ENCODE peak calls at places on chromosome 14, in seven cellular contexts. One of them, this sample, is unnamed.

GRCh38 chr14:73823339-73823885 is 28.2 kb upstream of the PTGR2 start:
- DNase-seq in HFF-Myc: no peak
- DNase-seq in fibroblast of lung: no peak
- DNase-seq in HepG2: no peak
- DNase-seq in GM23338: no peak
- DNase-seq in IMR-90: no peak
- DNase-seq in Calu3: no peak
- DNase-seq in this sample: no peak

GRCh38 chr14:101843665-101844064 is 82.2 kb downstream of the PPP2R5C start:
- DNase-seq in HFF-Myc: no peak
- DNase-seq in fibroblast of lung: no peak
- DNase-seq in HepG2: no peak
- DNase-seq in GM23338: peak
- DNase-seq in IMR-90: no peak
- DNase-seq in Calu3: peak
- DNase-seq in this sample: no peak

GRCh38 chr14:91417983-91418386 is 365 bp upstream of the CCDC88C start:
- DNase-seq in HFF-Myc: no peak
- DNase-seq in fibroblast of lung: no peak
- DNase-seq in HepG2: peak
- DNase-seq in GM23338: peak
- DNase-seq in IMR-90: no peak
- DNase-seq in Calu3: peak
- DNase-seq in this sample: no peak

GRCh38 chr14:85437143-85437542 is 92.8 kb upstream of the FLRT2 start:
- DNase-seq in HFF-Myc: no peak
- DNase-seq in fibroblast of lung: peak
- DNase-seq in HepG2: peak
- DNase-seq in GM23338: no peak
- DNase-seq in IMR-90: peak
- DNase-seq in Calu3: no peak
- DNase-seq in this sample: peak

GRCh38 chr14:75979071-75979571 is 2.7 kb downstream of the TGFB3 start:
- DNase-seq in HFF-Myc: no peak
- DNase-seq in fibroblast of lung: peak
- DNase-seq in HepG2: no peak
- DNase-seq in GM23338: peak
- DNase-seq in IMR-90: peak
- DNase-seq in Calu3: peak
- DNase-seq in this sample: no peak

GRCh38 chr14:104277416-104278213 is 139.2 kb downstream of the KIF26A start:
- DNase-seq in HFF-Myc: no peak
- DNase-seq in fibroblast of lung: no peak
- DNase-seq in HepG2: no peak
- DNase-seq in GM23338: no peak
- DNase-seq in IMR-90: no peak
- DNase-seq in Calu3: no peak
- DNase-seq in this sample: no peak

GRCh38 chr14:51360592-51360991 is 120.5 kb downstream of the TMX1 start:
- DNase-seq in HFF-Myc: no peak
- DNase-seq in fibroblast of lung: no peak
- DNase-seq in HepG2: no peak
- DNase-seq in GM23338: no peak
- DNase-seq in IMR-90: no peak
- DNase-seq in Calu3: no peak
- DNase-seq in this sample: no peak

GRCh38 chr14:25537846-25538455 is 488.0 kb upstream of the STXBP6 start:
- DNase-seq in HFF-Myc: no peak
- DNase-seq in fibroblast of lung: no peak
- DNase-seq in HepG2: peak
- DNase-seq in GM23338: peak
- DNase-seq in IMR-90: no peak
- DNase-seq in Calu3: no peak
- DNase-seq in this sample: peak

GRCh38 chr14:88547386-88547780 is 7.4 kb downstream of the PTPN21 start:
- DNase-seq in HFF-Myc: no peak
- DNase-seq in fibroblast of lung: no peak
- DNase-seq in HepG2: no peak
- DNase-seq in GM23338: no peak
- DNase-seq in IMR-90: no peak
- DNase-seq in Calu3: no peak
- DNase-seq in this sample: no peak

GRCh38 chr14:100662850-100663527 is 63.7 kb upstream of the DLK1 start:
- DNase-seq in HFF-Myc: no peak
- DNase-seq in fibroblast of lung: peak
- DNase-seq in HepG2: peak
- DNase-seq in GM23338: peak
- DNase-seq in IMR-90: peak
- DNase-seq in Calu3: peak
- DNase-seq in this sample: peak

GRCh38 chr14:36524874-36525745 is 5.1 kb upstream of the NKX2-1 start:
- DNase-seq in HFF-Myc: no peak
- DNase-seq in fibroblast of lung: no peak
- DNase-seq in HepG2: peak
- DNase-seq in GM23338: peak
- DNase-seq in IMR-90: no peak
- DNase-seq in Calu3: no peak
- DNase-seq in this sample: no peak

GRCh38 chr14:26811756-26812305 is 214.0 kb upstream of the NOVA1 start:
- DNase-seq in HFF-Myc: no peak
- DNase-seq in fibroblast of lung: no peak
- DNase-seq in HepG2: no peak
- DNase-seq in GM23338: no peak
- DNase-seq in IMR-90: no peak
- DNase-seq in Calu3: no peak
- DNase-seq in this sample: no peak

GRCh38 chr14:22556021-22556989 is 32.7 kb downstream of the DAD1 start:
- DNase-seq in HFF-Myc: no peak
- DNase-seq in fibroblast of lung: peak
- DNase-seq in HepG2: no peak
- DNase-seq in GM23338: peak
- DNase-seq in IMR-90: peak
- DNase-seq in Calu3: peak
- DNase-seq in this sample: peak

GRCh38 chr14:77031680-77032482 is 3.4 kb upstream of the IRF2BPL start:
- DNase-seq in HFF-Myc: no peak
- DNase-seq in fibroblast of lung: peak
- DNase-seq in HepG2: no peak
- DNase-seq in GM23338: no peak
- DNase-seq in IMR-90: peak
- DNase-seq in Calu3: no peak
- DNase-seq in this sample: peak

GRCh38 chr14:57512221-57512620 is 18.6 kb upstream of the CCDC198 start:
- DNase-seq in HFF-Myc: no peak
- DNase-seq in fibroblast of lung: peak
- DNase-seq in HepG2: no peak
- DNase-seq in GM23338: no peak
- DNase-seq in IMR-90: no peak
- DNase-seq in Calu3: no peak
- DNase-seq in this sample: no peak

GRCh38 chr14:55926007-55926406 is 192.2 kb upstream of the PELI2 start:
- DNase-seq in HFF-Myc: no peak
- DNase-seq in fibroblast of lung: no peak
- DNase-seq in HepG2: peak
- DNase-seq in GM23338: no peak
- DNase-seq in IMR-90: no peak
- DNase-seq in Calu3: no peak
- DNase-seq in this sample: no peak

GRCh38 chr14:93185333-93185688 is 194 bp downstream of the LYSET start:
- DNase-seq in HFF-Myc: no peak
- DNase-seq in fibroblast of lung: no peak
- DNase-seq in HepG2: no peak
- DNase-seq in GM23338: no peak
- DNase-seq in IMR-90: no peak
- DNase-seq in Calu3: no peak
- DNase-seq in this sample: no peak

GRCh38 chr14:101101456-101102056 is 198.0 kb upstream of the RTL1 start:
- DNase-seq in HFF-Myc: no peak
- DNase-seq in fibroblast of lung: peak
- DNase-seq in HepG2: no peak
- DNase-seq in GM23338: no peak
- DNase-seq in IMR-90: no peak
- DNase-seq in Calu3: no peak
- DNase-seq in this sample: peak

GRCh38 chr14:24235804-24236688 is 3.3 kb downstream of the GMPR2 start:
- DNase-seq in HFF-Myc: no peak
- DNase-seq in fibroblast of lung: no peak
- DNase-seq in HepG2: no peak
- DNase-seq in GM23338: no peak
- DNase-seq in IMR-90: no peak
- DNase-seq in Calu3: no peak
- DNase-seq in this sample: no peak

GRCh38 chr14:103126873-103127304 is 3.6 kb downstream of the TNFAIP2 start:
- DNase-seq in HFF-Myc: no peak
- DNase-seq in fibroblast of lung: peak
- DNase-seq in HepG2: peak
- DNase-seq in GM23338: peak
- DNase-seq in IMR-90: no peak
- DNase-seq in Calu3: no peak
- DNase-seq in this sample: peak

GRCh38 chr14:105485720-105486332 is 860 bp upstream of the CRIP1 start:
- DNase-seq in HFF-Myc: no peak
- DNase-seq in fibroblast of lung: no peak
- DNase-seq in HepG2: peak
- DNase-seq in GM23338: peak
- DNase-seq in IMR-90: no peak
- DNase-seq in Calu3: peak
- DNase-seq in this sample: no peak

GRCh38 chr14:98952595-98953325 is 319.2 kb downstream of the BCL11B start:
- DNase-seq in HFF-Myc: no peak
- DNase-seq in fibroblast of lung: peak
- DNase-seq in HepG2: no peak
- DNase-seq in GM23338: no peak
- DNase-seq in IMR-90: no peak
- DNase-seq in Calu3: peak
- DNase-seq in this sample: peak

GRCh38 chr14:22265319-22266140 is 323.5 kb downstream of the DAD1 start:
- DNase-seq in HFF-Myc: no peak
- DNase-seq in fibroblast of lung: peak
- DNase-seq in HepG2: no peak
- DNase-seq in GM23338: peak
- DNase-seq in IMR-90: peak
- DNase-seq in Calu3: peak
- DNase-seq in this sample: peak

GRCh38 chr14:89858084-89858483 is 96.4 kb downstream of the EFCAB11 start:
- DNase-seq in HFF-Myc: no peak
- DNase-seq in fibroblast of lung: peak
- DNase-seq in HepG2: no peak
- DNase-seq in GM23338: no peak
- DNase-seq in IMR-90: no peak
- DNase-seq in Calu3: no peak
- DNase-seq in this sample: peak

DNA sequence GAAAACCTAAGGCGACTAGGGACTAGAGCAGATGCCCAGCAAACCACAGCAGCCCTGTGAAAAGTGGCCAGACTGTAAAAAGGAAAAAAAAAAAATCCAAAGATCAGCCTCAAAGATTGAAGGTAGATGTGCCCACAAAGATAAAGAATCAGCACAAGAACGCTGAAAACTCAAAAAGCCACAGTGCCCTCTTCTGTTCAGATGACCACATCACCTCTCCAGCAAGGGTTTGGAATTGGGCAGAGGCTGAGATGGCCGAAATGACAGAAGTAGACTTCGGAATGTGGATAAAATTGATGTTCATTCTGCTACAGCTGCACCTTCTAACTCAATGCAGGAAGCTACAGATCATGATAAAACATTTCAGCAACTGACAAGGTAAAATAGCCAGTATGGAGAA is 154.4 kb downstream of the GPHN start:
- DNase-seq in HFF-Myc: no peak
- DNase-seq in fibroblast of lung: no peak
- DNase-seq in HepG2: peak
- DNase-seq in GM23338: peak
- DNase-seq in IMR-90: no peak
- DNase-seq in Calu3: peak
- DNase-seq in this sample: peak
- TF ChIP-seq CTCF in HFF-Myc: peak
- TF ChIP-seq CTCF in fibroblast of lung: peak
- TF ChIP-seq CTCF in HepG2: peak
- TF ChIP-seq CTCF in GM23338: peak
- TF ChIP-seq CTCF in IMR-90: peak
- TF ChIP-seq CTCF in Calu3: peak
- TF ChIP-seq CTCF in this sample: peak

GRCh38 chr14:65414961-65415589 is 2.5 kb downstream of the FUT8 start:
- DNase-seq in HFF-Myc: no peak
- DNase-seq in fibroblast of lung: peak
- DNase-seq in HepG2: peak
- DNase-seq in GM23338: peak
- DNase-seq in IMR-90: peak
- DNase-seq in Calu3: peak
- DNase-seq in this sample: peak
- TF ChIP-seq CTCF in HFF-Myc: peak
- TF ChIP-seq CTCF in fibroblast of lung: peak
- TF ChIP-seq CTCF in HepG2: peak
- TF ChIP-seq CTCF in GM23338: no peak
- TF ChIP-seq CTCF in IMR-90: peak
- TF ChIP-seq CTCF in Calu3: no peak
- TF ChIP-seq CTCF in this sample: peak

DNA sequence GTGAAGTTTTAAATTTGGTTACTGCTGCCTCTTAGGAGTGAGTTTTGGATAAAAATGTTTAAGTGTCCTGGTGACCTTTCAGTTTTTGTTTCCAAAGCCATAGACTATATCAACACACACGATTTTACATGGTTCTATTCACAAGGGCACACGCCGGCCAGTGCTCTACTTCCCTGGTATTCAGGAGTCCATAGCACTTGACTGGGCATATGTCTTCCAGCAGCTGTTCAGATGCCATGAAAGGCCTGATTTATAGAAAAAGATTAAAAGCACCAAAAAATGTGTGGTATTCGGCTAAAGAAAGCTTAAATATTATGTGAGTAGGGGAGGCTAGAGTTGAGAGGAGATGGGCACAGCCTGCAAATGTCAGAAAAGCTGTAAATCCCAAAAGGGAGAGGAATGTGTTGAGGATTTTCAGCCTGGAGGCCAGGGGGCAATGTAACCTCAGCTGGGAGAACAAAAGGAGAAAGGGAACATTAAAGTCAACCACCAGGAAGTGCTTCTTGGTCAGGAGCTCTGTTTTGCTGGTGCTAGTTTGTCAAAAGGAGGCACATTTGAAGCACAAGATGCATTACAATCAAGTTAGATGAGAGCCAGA is 478.4 kb downstream of the RAD51B start:
- DNase-seq in HFF-Myc: no peak
- DNase-seq in fibroblast of lung: peak
- DNase-seq in HepG2: peak
- DNase-seq in GM23338: peak
- DNase-seq in IMR-90: peak
- DNase-seq in Calu3: peak
- DNase-seq in this sample: no peak
- TF ChIP-seq CTCF in HFF-Myc: peak
- TF ChIP-seq CTCF in fibroblast of lung: peak
- TF ChIP-seq CTCF in HepG2: peak
- TF ChIP-seq CTCF in GM23338: peak
- TF ChIP-seq CTCF in IMR-90: peak
- TF ChIP-seq CTCF in Calu3: no peak
- TF ChIP-seq CTCF in this sample: peak

DNA sequence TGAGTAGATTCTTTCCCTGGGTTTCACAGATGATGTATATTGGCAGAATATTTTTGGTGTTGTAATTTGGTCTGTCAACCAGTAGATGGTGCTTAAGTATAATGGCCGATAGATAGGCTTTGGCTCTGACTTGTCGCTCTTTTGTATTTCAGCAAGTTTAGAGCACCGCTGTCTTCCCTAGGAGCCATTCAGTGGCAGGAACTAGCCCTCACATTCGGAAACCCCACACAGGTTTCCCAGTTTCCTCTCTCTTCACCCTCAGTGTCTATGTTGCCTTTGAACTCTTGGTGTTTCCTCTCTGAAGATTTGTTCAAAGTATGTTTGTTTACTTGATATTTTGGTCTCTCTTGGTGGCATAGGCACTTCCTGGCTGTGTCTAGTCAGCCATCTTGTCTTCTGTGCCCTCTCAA is 102.2 kb downstream of the GPHN start:
- DNase-seq in HFF-Myc: no peak
- DNase-seq in fibroblast of lung: no peak
- DNase-seq in HepG2: peak
- DNase-seq in GM23338: peak
- DNase-seq in IMR-90: peak
- DNase-seq in Calu3: no peak
- DNase-seq in this sample: peak
- TF ChIP-seq CTCF in HFF-Myc: peak
- TF ChIP-seq CTCF in fibroblast of lung: peak
- TF ChIP-seq CTCF in HepG2: peak
- TF ChIP-seq CTCF in GM23338: peak
- TF ChIP-seq CTCF in IMR-90: peak
- TF ChIP-seq CTCF in Calu3: peak
- TF ChIP-seq CTCF in this sample: peak